ENCODE peak calls at places on chromosomes 16 and 17, in six cellular contexts. One of them, this sample, is unnamed.

GRCh38 chr16:20901068-20901440 is 483 bp downstream of the LYRM1 start:
- DNase-seq in posterior vena cava: no peak
- DNase-seq in ACHN: no peak
- DNase-seq in RKO: no peak
- DNase-seq in NCI-H774: no peak
- DNase-seq in WTC11: no peak
- DNase-seq in this sample: no peak

GRCh38 chr17:83190601-83191387 is 111.4 kb downstream of the METRNL start:
- DNase-seq in WTC11: no peak
- DNase-seq in RKO: no peak
- DNase-seq in ACHN: no peak
- DNase-seq in posterior vena cava: peak; percentile 68
- DNase-seq in NCI-H774: no peak
- DNase-seq in this sample: peak; percentile 6

GRCh38 chr16:10762336-10762995 is 18.8 kb downstream of the NUBP1 start:
- DNase-seq in posterior vena cava: no peak
- DNase-seq in NCI-H774: no peak
- DNase-seq in WTC11: no peak
- DNase-seq in RKO: no peak
- DNase-seq in ACHN: no peak
- DNase-seq in this sample: no peak

GRCh38 chr17:1746975-1747543 is 4.4 kb downstream of the SERPINF2 start:
- DNase-seq in posterior vena cava: peak; percentile 88
- DNase-seq in WTC11: no peak
- DNase-seq in NCI-H774: peak; percentile 34
- DNase-seq in ACHN: no peak
- DNase-seq in RKO: no peak
- DNase-seq in this sample: peak; percentile 79

GRCh38 chr17:79306688-79307323 is 232.2 kb downstream of the ENGASE start:
- DNase-seq in NCI-H774: peak; percentile 4
- DNase-seq in posterior vena cava: no peak
- DNase-seq in ACHN: peak; percentile 77
- DNase-seq in WTC11: no peak
- DNase-seq in RKO: no peak
- DNase-seq in this sample: no peak

GRCh38 chr17:48030531-48030930 is 7.1 kb downstream of the COPZ2 start:
- DNase-seq in RKO: no peak
- DNase-seq in NCI-H774: no peak
- DNase-seq in WTC11: no peak
- DNase-seq in posterior vena cava: peak; percentile 66
- DNase-seq in ACHN: no peak
- DNase-seq in this sample: no peak

GRCh38 chr17:17191346-17191792 is 14.8 kb downstream of the PLD6 start:
- DNase-seq in NCI-H774: no peak
- DNase-seq in posterior vena cava: no peak
- DNase-seq in WTC11: no peak
- DNase-seq in ACHN: peak; percentile 50
- DNase-seq in RKO: peak; percentile 51
- DNase-seq in this sample: no peak

GRCh38 chr16:54030451-54030850 is 256.1 kb downstream of the IRX3 start:
- DNase-seq in WTC11: no peak
- DNase-seq in ACHN: no peak
- DNase-seq in RKO: no peak
- DNase-seq in NCI-H774: no peak
- DNase-seq in posterior vena cava: no peak
- DNase-seq in this sample: no peak

GRCh38 chr17:50407921-50408320 is 10.6 kb upstream of the LRRC59 start:
- DNase-seq in posterior vena cava: no peak
- DNase-seq in WTC11: no peak
- DNase-seq in ACHN: no peak
- DNase-seq in RKO: no peak
- DNase-seq in NCI-H774: no peak
- DNase-seq in this sample: no peak

GRCh38 chr17:42586514-42587230 is 9.1 kb upstream of the PSMC3IP start:
- DNase-seq in ACHN: no peak
- DNase-seq in WTC11: no peak
- DNase-seq in posterior vena cava: peak; percentile 17
- DNase-seq in RKO: no peak
- DNase-seq in NCI-H774: no peak
- DNase-seq in this sample: no peak

GRCh38 chr17:44672479-44673093 is 16.3 kb downstream of the MEIOC start:
- DNase-seq in ACHN: peak; percentile 42
- DNase-seq in RKO: peak; percentile 60
- DNase-seq in posterior vena cava: no peak
- DNase-seq in NCI-H774: no peak
- DNase-seq in WTC11: no peak
- DNase-seq in this sample: no peak

GRCh38 chr16:57251352-57251751 is 6.3 kb downstream of the ARL2BP start:
- DNase-seq in RKO: no peak
- DNase-seq in ACHN: no peak
- DNase-seq in posterior vena cava: no peak
- DNase-seq in NCI-H774: no peak
- DNase-seq in WTC11: no peak
- DNase-seq in this sample: no peak

GRCh38 chr16:74372369-74372768 is 3.7 kb upstream of the NPIPB15 start:
- DNase-seq in ACHN: no peak
- DNase-seq in NCI-H774: no peak
- DNase-seq in RKO: no peak
- DNase-seq in posterior vena cava: no peak
- DNase-seq in WTC11: no peak
- DNase-seq in this sample: no peak

GRCh38 chr17:41680426-41681040 is 8.2 kb upstream of the EIF1 start:
- DNase-seq in posterior vena cava: no peak
- DNase-seq in WTC11: no peak
- DNase-seq in RKO: no peak
- DNase-seq in ACHN: no peak
- DNase-seq in NCI-H774: peak; percentile 36
- DNase-seq in this sample: no peak

GRCh38 chr16:24944206-24944605 is 71.0 kb downstream of the ARHGAP17 start:
- DNase-seq in RKO: no peak
- DNase-seq in WTC11: no peak
- DNase-seq in posterior vena cava: no peak
- DNase-seq in ACHN: no peak
- DNase-seq in NCI-H774: no peak
- DNase-seq in this sample: no peak

This sample was measured in WERI-Rb-1.